ENCODE peak calls at places on chromosome 20, in six cellular contexts. One of them, this sample, is unnamed.

GRCh38 chr20:23655551-23656211 is 17.9 kb upstream of the CST3 start:
- DNase-seq in activated T-helper 1 cell treated with anti-CD3 and anti-CD28 coated beads, Interleukin-12 subunit alpha, Interleukin-12 subunit beta, Interleukin-2, Interleukin-4 antibody, amounts not matched to agents 30 ng/mL and 10 ng/mL and 1 ng/mL, durations not matched to agents 14 hours and 24 hours and 36 hours: no peak
- DNase-seq in NAMALWA: no peak
- DNase-seq in NCI-H1092 treated with DMSO at 0.1 percent for 48 hours: no peak
- DNase-seq in cardiac fibroblast: no peak
- DNase-seq in RWPE2: no peak
- DNase-seq in this sample: no peak

GRCh38 chr20:34475979-34476736 is 40.1 kb upstream of the DYNLRB1 start:
- DNase-seq in activated T-helper 1 cell treated with anti-CD3 and anti-CD28 coated beads, Interleukin-12 subunit alpha, Interleukin-12 subunit beta, Interleukin-2, Interleukin-4 antibody, amounts not matched to agents 30 ng/mL and 10 ng/mL and 1 ng/mL, durations not matched to agents 14 hours and 24 hours and 36 hours: no peak
- DNase-seq in NAMALWA: peak
- DNase-seq in NCI-H1092 treated with DMSO at 0.1 percent for 48 hours: no peak
- DNase-seq in cardiac fibroblast: peak
- DNase-seq in RWPE2: no peak
- DNase-seq in this sample: no peak

GRCh38 chr20:46139908-46140482 is 21.9 kb downstream of the CD40 start:
- DNase-seq in activated T-helper 1 cell treated with anti-CD3 and anti-CD28 coated beads, Interleukin-12 subunit alpha, Interleukin-12 subunit beta, Interleukin-2, Interleukin-4 antibody, amounts not matched to agents 30 ng/mL and 10 ng/mL and 1 ng/mL, durations not matched to agents 14 hours and 24 hours and 36 hours: no peak
- DNase-seq in NAMALWA: no peak
- DNase-seq in NCI-H1092 treated with DMSO at 0.1 percent for 48 hours: peak
- DNase-seq in cardiac fibroblast: no peak
- DNase-seq in RWPE2: peak
- DNase-seq in this sample: no peak

GRCh38 chr20:10935658-10936057 is 261.9 kb upstream of the JAG1 start:
- DNase-seq in activated T-helper 1 cell treated with anti-CD3 and anti-CD28 coated beads, Interleukin-12 subunit alpha, Interleukin-12 subunit beta, Interleukin-2, Interleukin-4 antibody, amounts not matched to agents 30 ng/mL and 10 ng/mL and 1 ng/mL, durations not matched to agents 14 hours and 24 hours and 36 hours: no peak
- DNase-seq in NAMALWA: no peak
- DNase-seq in NCI-H1092 treated with DMSO at 0.1 percent for 48 hours: no peak
- DNase-seq in cardiac fibroblast: peak
- DNase-seq in RWPE2: no peak
- DNase-seq in this sample: no peak

GRCh38 chr20:11626551-11626950 is 291.1 kb upstream of the BTBD3 start:
- DNase-seq in activated T-helper 1 cell treated with anti-CD3 and anti-CD28 coated beads, Interleukin-12 subunit alpha, Interleukin-12 subunit beta, Interleukin-2, Interleukin-4 antibody, amounts not matched to agents 30 ng/mL and 10 ng/mL and 1 ng/mL, durations not matched to agents 14 hours and 24 hours and 36 hours: no peak
- DNase-seq in NAMALWA: no peak
- DNase-seq in NCI-H1092 treated with DMSO at 0.1 percent for 48 hours: no peak
- DNase-seq in cardiac fibroblast: no peak
- DNase-seq in RWPE2: no peak
- DNase-seq in this sample: no peak

GRCh38 chr20:49906101-49906604 is 9.2 kb downstream of the SPATA2 start:
- DNase-seq in activated T-helper 1 cell treated with anti-CD3 and anti-CD28 coated beads, Interleukin-12 subunit alpha, Interleukin-12 subunit beta, Interleukin-2, Interleukin-4 antibody, amounts not matched to agents 30 ng/mL and 10 ng/mL and 1 ng/mL, durations not matched to agents 14 hours and 24 hours and 36 hours: no peak
- DNase-seq in NAMALWA: no peak
- DNase-seq in NCI-H1092 treated with DMSO at 0.1 percent for 48 hours: no peak
- DNase-seq in cardiac fibroblast: no peak
- DNase-seq in RWPE2: peak
- DNase-seq in this sample: peak

GRCh38 chr20:10603971-10604864 is 69.6 kb downstream of the JAG1 start:
- DNase-seq in activated T-helper 1 cell treated with anti-CD3 and anti-CD28 coated beads, Interleukin-12 subunit alpha, Interleukin-12 subunit beta, Interleukin-2, Interleukin-4 antibody, amounts not matched to agents 30 ng/mL and 10 ng/mL and 1 ng/mL, durations not matched to agents 14 hours and 24 hours and 36 hours: no peak
- DNase-seq in NAMALWA: no peak
- DNase-seq in NCI-H1092 treated with DMSO at 0.1 percent for 48 hours: no peak
- DNase-seq in cardiac fibroblast: peak
- DNase-seq in RWPE2: no peak
- DNase-seq in this sample: no peak

GRCh38 chr20:45014671-45015415 is 48.5 kb downstream of the STK4 start:
- DNase-seq in activated T-helper 1 cell treated with anti-CD3 and anti-CD28 coated beads, Interleukin-12 subunit alpha, Interleukin-12 subunit beta, Interleukin-2, Interleukin-4 antibody, amounts not matched to agents 30 ng/mL and 10 ng/mL and 1 ng/mL, durations not matched to agents 14 hours and 24 hours and 36 hours: no peak
- DNase-seq in NAMALWA: no peak
- DNase-seq in NCI-H1092 treated with DMSO at 0.1 percent for 48 hours: no peak
- DNase-seq in cardiac fibroblast: peak
- DNase-seq in RWPE2: no peak
- DNase-seq in this sample: no peak

GRCh38 chr20:4187147-4187546 is 171.8 kb upstream of the RNF24 start:
- DNase-seq in activated T-helper 1 cell treated with anti-CD3 and anti-CD28 coated beads, Interleukin-12 subunit alpha, Interleukin-12 subunit beta, Interleukin-2, Interleukin-4 antibody, amounts not matched to agents 30 ng/mL and 10 ng/mL and 1 ng/mL, durations not matched to agents 14 hours and 24 hours and 36 hours: no peak
- DNase-seq in NAMALWA: no peak
- DNase-seq in NCI-H1092 treated with DMSO at 0.1 percent for 48 hours: no peak
- DNase-seq in cardiac fibroblast: no peak
- DNase-seq in RWPE2: no peak
- DNase-seq in this sample: no peak

GRCh38 chr20:63005862-63006564 is 751 bp downstream of the BHLHE23 start:
- DNase-seq in activated T-helper 1 cell treated with anti-CD3 and anti-CD28 coated beads, Interleukin-12 subunit alpha, Interleukin-12 subunit beta, Interleukin-2, Interleukin-4 antibody, amounts not matched to agents 30 ng/mL and 10 ng/mL and 1 ng/mL, durations not matched to agents 14 hours and 24 hours and 36 hours: no peak
- DNase-seq in NAMALWA: no peak
- DNase-seq in NCI-H1092 treated with DMSO at 0.1 percent for 48 hours: no peak
- DNase-seq in cardiac fibroblast: peak
- DNase-seq in RWPE2: no peak
- DNase-seq in this sample: no peak

GRCh38 chr20:48933017-48933766 is 11.7 kb downstream of the ARFGEF2 start:
- DNase-seq in activated T-helper 1 cell treated with anti-CD3 and anti-CD28 coated beads, Interleukin-12 subunit alpha, Interleukin-12 subunit beta, Interleukin-2, Interleukin-4 antibody, amounts not matched to agents 30 ng/mL and 10 ng/mL and 1 ng/mL, durations not matched to agents 14 hours and 24 hours and 36 hours: no peak
- DNase-seq in NAMALWA: no peak
- DNase-seq in NCI-H1092 treated with DMSO at 0.1 percent for 48 hours: no peak
- DNase-seq in cardiac fibroblast: no peak
- DNase-seq in RWPE2: no peak
- DNase-seq in this sample: no peak

GRCh38 chr20:9996944-9997343 is 37.8 kb upstream of the ANKEF1 start:
- DNase-seq in activated T-helper 1 cell treated with anti-CD3 and anti-CD28 coated beads, Interleukin-12 subunit alpha, Interleukin-12 subunit beta, Interleukin-2, Interleukin-4 antibody, amounts not matched to agents 30 ng/mL and 10 ng/mL and 1 ng/mL, durations not matched to agents 14 hours and 24 hours and 36 hours: no peak
- DNase-seq in NAMALWA: no peak
- DNase-seq in NCI-H1092 treated with DMSO at 0.1 percent for 48 hours: no peak
- DNase-seq in cardiac fibroblast: peak
- DNase-seq in RWPE2: no peak
- DNase-seq in this sample: no peak

GRCh38 chr20:48202774-48203173 is 417.5 kb upstream of the SULF2 start:
- DNase-seq in activated T-helper 1 cell treated with anti-CD3 and anti-CD28 coated beads, Interleukin-12 subunit alpha, Interleukin-12 subunit beta, Interleukin-2, Interleukin-4 antibody, amounts not matched to agents 30 ng/mL and 10 ng/mL and 1 ng/mL, durations not matched to agents 14 hours and 24 hours and 36 hours: no peak
- DNase-seq in NAMALWA: no peak
- DNase-seq in NCI-H1092 treated with DMSO at 0.1 percent for 48 hours: no peak
- DNase-seq in cardiac fibroblast: no peak
- DNase-seq in RWPE2: no peak
- DNase-seq in this sample: no peak

GRCh38 chr20:4102381-4102780 is 87.0 kb upstream of the RNF24 start:
- DNase-seq in activated T-helper 1 cell treated with anti-CD3 and anti-CD28 coated beads, Interleukin-12 subunit alpha, Interleukin-12 subunit beta, Interleukin-2, Interleukin-4 antibody, amounts not matched to agents 30 ng/mL and 10 ng/mL and 1 ng/mL, durations not matched to agents 14 hours and 24 hours and 36 hours: no peak
- DNase-seq in NAMALWA: no peak
- DNase-seq in NCI-H1092 treated with DMSO at 0.1 percent for 48 hours: no peak
- DNase-seq in cardiac fibroblast: peak
- DNase-seq in RWPE2: no peak
- DNase-seq in this sample: no peak

GRCh38 chr20:11053310-11053709 is 379.5 kb upstream of the JAG1 start:
- DNase-seq in activated T-helper 1 cell treated with anti-CD3 and anti-CD28 coated beads, Interleukin-12 subunit alpha, Interleukin-12 subunit beta, Interleukin-2, Interleukin-4 antibody, amounts not matched to agents 30 ng/mL and 10 ng/mL and 1 ng/mL, durations not matched to agents 14 hours and 24 hours and 36 hours: no peak
- DNase-seq in NAMALWA: no peak
- DNase-seq in NCI-H1092 treated with DMSO at 0.1 percent for 48 hours: no peak
- DNase-seq in cardiac fibroblast: no peak
- DNase-seq in RWPE2: no peak
- DNase-seq in this sample: no peak

GRCh38 chr20:21052686-21053001 is 53.5 kb downstream of the LINC00237 start:
- DNase-seq in activated T-helper 1 cell treated with anti-CD3 and anti-CD28 coated beads, Interleukin-12 subunit alpha, Interleukin-12 subunit beta, Interleukin-2, Interleukin-4 antibody, amounts not matched to agents 30 ng/mL and 10 ng/mL and 1 ng/mL, durations not matched to agents 14 hours and 24 hours and 36 hours: no peak
- DNase-seq in NAMALWA: no peak
- DNase-seq in NCI-H1092 treated with DMSO at 0.1 percent for 48 hours: no peak
- DNase-seq in cardiac fibroblast: no peak
- DNase-seq in RWPE2: no peak
- DNase-seq in this sample: no peak

GRCh38 chr20:16575390-16576140 is 2.3 kb upstream of the KIF16B start:
- DNase-seq in activated T-helper 1 cell treated with anti-CD3 and anti-CD28 coated beads, Interleukin-12 subunit alpha, Interleukin-12 subunit beta, Interleukin-2, Interleukin-4 antibody, amounts not matched to agents 30 ng/mL and 10 ng/mL and 1 ng/mL, durations not matched to agents 14 hours and 24 hours and 36 hours: no peak
- DNase-seq in NAMALWA: no peak
- DNase-seq in NCI-H1092 treated with DMSO at 0.1 percent for 48 hours: no peak
- DNase-seq in cardiac fibroblast: no peak
- DNase-seq in RWPE2: no peak
- DNase-seq in this sample: no peak

GRCh38 chr20:13995841-13996240 is 525 bp downstream of the MACROD2 start:
- DNase-seq in activated T-helper 1 cell treated with anti-CD3 and anti-CD28 coated beads, Interleukin-12 subunit alpha, Interleukin-12 subunit beta, Interleukin-2, Interleukin-4 antibody, amounts not matched to agents 30 ng/mL and 10 ng/mL and 1 ng/mL, durations not matched to agents 14 hours and 24 hours and 36 hours: no peak
- DNase-seq in NAMALWA: no peak
- DNase-seq in NCI-H1092 treated with DMSO at 0.1 percent for 48 hours: peak
- DNase-seq in cardiac fibroblast: no peak
- DNase-seq in RWPE2: peak
- DNase-seq in this sample: peak

GRCh38 chr20:58513580-58514285 is 1.5 kb downstream of the APCDD1L start:
- DNase-seq in activated T-helper 1 cell treated with anti-CD3 and anti-CD28 coated beads, Interleukin-12 subunit alpha, Interleukin-12 subunit beta, Interleukin-2, Interleukin-4 antibody, amounts not matched to agents 30 ng/mL and 10 ng/mL and 1 ng/mL, durations not matched to agents 14 hours and 24 hours and 36 hours: no peak
- DNase-seq in NAMALWA: no peak
- DNase-seq in NCI-H1092 treated with DMSO at 0.1 percent for 48 hours: no peak
- DNase-seq in cardiac fibroblast: no peak
- DNase-seq in RWPE2: peak
- DNase-seq in this sample: no peak

GRCh38 chr20:55160022-55160421 is 684.6 kb downstream of the DOK5 start:
- DNase-seq in activated T-helper 1 cell treated with anti-CD3 and anti-CD28 coated beads, Interleukin-12 subunit alpha, Interleukin-12 subunit beta, Interleukin-2, Interleukin-4 antibody, amounts not matched to agents 30 ng/mL and 10 ng/mL and 1 ng/mL, durations not matched to agents 14 hours and 24 hours and 36 hours: no peak
- DNase-seq in NAMALWA: no peak
- DNase-seq in NCI-H1092 treated with DMSO at 0.1 percent for 48 hours: no peak
- DNase-seq in cardiac fibroblast: no peak
- DNase-seq in RWPE2: no peak
- DNase-seq in this sample: no peak

GRCh38 chr20:47196091-47197081 is 160.1 kb downstream of the ZMYND8 start:
- DNase-seq in activated T-helper 1 cell treated with anti-CD3 and anti-CD28 coated beads, Interleukin-12 subunit alpha, Interleukin-12 subunit beta, Interleukin-2, Interleukin-4 antibody, amounts not matched to agents 30 ng/mL and 10 ng/mL and 1 ng/mL, durations not matched to agents 14 hours and 24 hours and 36 hours: peak
- DNase-seq in NAMALWA: peak
- DNase-seq in NCI-H1092 treated with DMSO at 0.1 percent for 48 hours: peak
- DNase-seq in cardiac fibroblast: peak
- DNase-seq in RWPE2: no peak
- DNase-seq in this sample: peak

GRCh38 chr20:58308680-58309527 is 611 bp upstream of the RAB22A start:
- DNase-seq in activated T-helper 1 cell treated with anti-CD3 and anti-CD28 coated beads, Interleukin-12 subunit alpha, Interleukin-12 subunit beta, Interleukin-2, Interleukin-4 antibody, amounts not matched to agents 30 ng/mL and 10 ng/mL and 1 ng/mL, durations not matched to agents 14 hours and 24 hours and 36 hours: peak
- DNase-seq in NAMALWA: peak
- DNase-seq in NCI-H1092 treated with DMSO at 0.1 percent for 48 hours: no peak
- DNase-seq in cardiac fibroblast: peak
- DNase-seq in RWPE2: peak
- DNase-seq in this sample: no peak